ENCODE peak calls at places on chromosomes 6 and 20, in four cellular contexts. U is left cardiac atrium; N is renal cortical epithelial cell; D is stimulated activated naive CD8-positive, alpha-beta T cell treated with anti-CD3 and anti-CD28 coated beads, Interleukin-15, Interleukin-2, amounts not matched to agents 100 U/mL and 50 U/mL, for 24 hours. X is an unnamed sample.

GRCh38 chr20:19277381-19277780 is 64.9 kb downstream of the SLC24A3 start:
- DNase-seq in U (no peak), N (no peak), D (no peak), X (no peak)

GRCh38 chr6:63816979-63817436 is 181.4 kb downstream of the PHF3 start:
- DNase-seq in U (no peak), N (peak), D (no peak), X (no peak)

GRCh38 chr6:19851273-19852089 is 14.3 kb downstream of the ID4 start:
- DNase-seq in U (no peak), N (peak), D (no peak), X (peak)

GRCh38 chr6:46053034-46053933 is 37.6 kb upstream of the CLIC5 start:
- DNase-seq in U (peak), N (peak), D (no peak), X (no peak)

GRCh38 chr6:72035483-72035882 is 149.1 kb downstream of the RIMS1 start:
- DNase-seq in U (no peak), N (peak), D (no peak), X (no peak)

GRCh38 chr6:152089992-152090391 is 282.5 kb downstream of the ESR1 start:
- DNase-seq in U (peak), N (peak), D (no peak), X (no peak)

GRCh38 chr6:20432692-20433091 is 31.0 kb downstream of the E2F3 start:
- DNase-seq in U (no peak), N (no peak), D (no peak), X (no peak)

GRCh38 chr6:14406616-14407343 is 289.2 kb downstream of the CD83 start:
- DNase-seq in U (no peak), N (no peak), D (no peak), X (no peak)

GRCh38 chr20:62622877-62623487 is 19.3 kb upstream of the SLCO4A1 start:
- DNase-seq in U (peak), N (no peak), D (no peak), X (no peak)

GRCh38 chr6:25324076-25324762 is 45.0 kb downstream of the CARMIL1 start:
- DNase-seq in U (no peak), N (no peak), D (no peak), X (no peak)

GRCh38 chr6:134593024-134593423 is 275.1 kb upstream of the SGK1 start:
- DNase-seq in U (no peak), N (no peak), D (no peak), X (no peak)

GRCh38 chr20:34581341-34582189 is 23.0 kb downstream of the MAP1LC3A start:
- DNase-seq in U (peak), N (peak), D (peak), X (no peak)

GRCh38 chr6:170080828-170081368 is 210.0 kb downstream of the DLL1 start:
- DNase-seq in U (peak), N (no peak), D (no peak), X (peak)

GRCh38 chr6:32840604-32841246 is 2.2 kb upstream of the TAP2 start:
- DNase-seq in U (no peak), N (no peak), D (peak), X (no peak)

GRCh38 chr6:40634429-40634828 is 47.3 kb upstream of the LRFN2 start:
- DNase-seq in U (no peak), N (no peak), D (no peak), X (no peak)

GRCh38 chr20:51562334-51563140 is 20.0 kb upstream of the NFATC2 start:
- DNase-seq in U (peak), N (peak), D (peak), X (peak)

GRCh38 chr20:38304845-38305447 is 990 bp downstream of the BPI start:
- DNase-seq in U (peak), N (no peak), D (peak), X (no peak)

GRCh38 chr6:134721095-134721400 is 228.9 kb downstream of the ALDH8A1 start:
- DNase-seq in U (no peak), N (no peak), D (no peak), X (no peak)